ENCODE peak calls at places on chromosomes 5 and 9, in eight cellular contexts. A, I, F, N, J, B, K and D are unnamed samples.

GRCh38 chr9:2138646-2139045 is 123.5 kb downstream of the SMARCA2 start:
- DNase-seq in A (no peak), I (no peak), F (no peak), N (no peak), J (no peak), B (no peak), K (no peak), D (no peak)

GRCh38 chr5:87061046-87061445 is 206.6 kb upstream of the RASA1 start:
- DNase-seq in A (no peak), I (no peak), F (no peak), N (no peak), J (no peak), B (peak), K (no peak), D (no peak)

GRCh38 chr9:76216161-76216649 is 178.0 kb downstream of the RFK start:
- DNase-seq in A (no peak), I (peak), F (no peak), N (no peak), J (no peak), B (peak), K (no peak), D (no peak)

GRCh38 chr5:158952951-158953350 is 146.8 kb downstream of the EBF1 start:
- DNase-seq in A (no peak), I (peak), F (no peak), N (no peak), J (no peak), B (no peak), K (peak), D (no peak)

GRCh38 chr5:35659556-35659955 is 41.9 kb downstream of the SPEF2 start:
- DNase-seq in A (no peak), I (no peak), F (no peak), N (no peak), J (no peak), B (no peak), K (no peak), D (no peak)

GRCh38 chr9:32881948-32882347 is 98.6 kb downstream of the TMEM215 start:
- DNase-seq in A (no peak), I (no peak), F (no peak), N (no peak), J (no peak), B (no peak), K (no peak), D (no peak)

GRCh38 chr5:127892467-127893207 is 189.4 kb downstream of the CCDC192 start:
- DNase-seq in A (no peak), I (no peak), F (peak), N (no peak), J (no peak), B (peak), K (no peak), D (no peak)

GRCh38 chr9:37215456-37216229 is 95.3 kb downstream of the ZCCHC7 start:
- DNase-seq in A (no peak), I (no peak), F (no peak), N (no peak), J (no peak), B (peak), K (no peak), D (no peak)

GRCh38 chr9:91949293-91949945 is 609 bp downstream of the ROR2 start:
- DNase-seq in A (no peak), I (no peak), F (no peak), N (no peak), J (no peak), B (no peak), K (no peak), D (peak)

GRCh38 chr5:74641778-74642542 is 1.4 kb upstream of the ENC1 start:
- DNase-seq in A (peak), I (peak), F (peak), N (peak), J (peak), B (peak), K (peak), D (no peak)

GRCh38 chr9:6927838-6928237 is 170.1 kb downstream of the KDM4C start:
- DNase-seq in A (no peak), I (no peak), F (no peak), N (no peak), J (no peak), B (no peak), K (no peak), D (no peak)

GRCh38 chr5:106637275-106637674 is 1033.5 kb downstream of the EFNA5 start:
- DNase-seq in A (no peak), I (no peak), F (no peak), N (no peak), J (no peak), B (no peak), K (no peak), D (no peak)

GRCh38 chr9:137451976-137452760 is 7.0 kb downstream of the NSMF start:
- DNase-seq in A (no peak), I (no peak), F (no peak), N (peak), J (peak), B (no peak), K (no peak), D (peak)

GRCh38 chr5:35819026-35819425 is 37.7 kb upstream of the IL7R start:
- DNase-seq in A (no peak), I (no peak), F (peak), N (no peak), J (no peak), B (no peak), K (no peak), D (no peak)

GRCh38 chr5:135977375-135977928 is 22.7 kb upstream of the LECT2 start:
- DNase-seq in A (peak), I (no peak), F (no peak), N (peak), J (peak), B (peak), K (peak), D (peak)

GRCh38 chr5:81016116-81016515 is 56.0 kb downstream of the RASGRF2 start:
- DNase-seq in A (no peak), I (no peak), F (no peak), N (no peak), J (no peak), B (no peak), K (no peak), D (no peak)

GRCh38 chr5:132265336-132266030 is 8.0 kb downstream of the PDLIM4 start:
- DNase-seq in A (peak), I (peak), F (peak), N (no peak), J (peak), B (peak), K (no peak), D (peak)

GRCh38 chr9:131654857-131655577 is 84.9 kb downstream of the RAPGEF1 start:
- DNase-seq in A (no peak), I (no peak), F (peak), N (no peak), J (no peak), B (no peak), K (no peak), D (no peak)

GRCh38 chr9:116639251-116639741 is 47.8 kb upstream of the TRIM32 start:
- DNase-seq in A (no peak), I (peak), F (no peak), N (no peak), J (no peak), B (peak), K (no peak), D (no peak)

GRCh38 chr9:34374905-34375552 is 1.7 kb downstream of the MYORG start:
- DNase-seq in A (no peak), I (no peak), F (peak), N (no peak), J (no peak), B (no peak), K (no peak), D (no peak)

GRCh38 chr5:74576941-74577456 is 63.5 kb downstream of the ENC1 start:
- DNase-seq in A (no peak), I (peak), F (no peak), N (no peak), J (no peak), B (peak), K (no peak), D (no peak)

GRCh38 chr5:78753093-78753531 is 104.5 kb upstream of the LHFPL2 start:
- DNase-seq in A (no peak), I (peak), F (no peak), N (no peak), J (no peak), B (peak), K (no peak), D (no peak)

GRCh38 chr5:131109540-131110255 is 55.4 kb downstream of the HINT1 start:
- DNase-seq in A (no peak), I (peak), F (peak), N (no peak), J (no peak), B (peak), K (peak), D (no peak)

GRCh38 chr5:50958852-50959457 is 292.5 kb downstream of the PARP8 start:
- DNase-seq in A (no peak), I (no peak), F (peak), N (no peak), J (no peak), B (peak), K (peak), D (no peak)

GRCh38 chr5:74415695-74416102 is 224.8 kb downstream of the ENC1 start:
- DNase-seq in A (no peak), I (no peak), F (peak), N (no peak), J (no peak), B (no peak), K (no peak), D (no peak)

GRCh38 chr5:162768962-162769464 is 668.4 kb upstream of the CCNG1 start:
- DNase-seq in A (no peak), I (no peak), F (no peak), N (no peak), J (no peak), B (no peak), K (no peak), D (no peak)

GRCh38 chr9:111366978-111367377 is 37.0 kb upstream of the OR2K2 start:
- DNase-seq in A (no peak), I (no peak), F (no peak), N (no peak), J (no peak), B (no peak), K (no peak), D (no peak)

GRCh38 chr9:3528466-3528865 is 2.7 kb upstream of the RFX3 start:
- DNase-seq in A (no peak), I (no peak), F (no peak), N (no peak), J (no peak), B (no peak), K (no peak), D (no peak)

GRCh38 chr9:4638968-4639367 is 23.1 kb upstream of the PLPP6 start:
- DNase-seq in A (no peak), I (no peak), F (no peak), N (no peak), J (no peak), B (no peak), K (no peak), D (no peak)

GRCh38 chr5:91556-92263 is at the start of gene PLEKHG4B:
- DNase-seq in A (no peak), I (no peak), F (no peak), N (no peak), J (no peak), B (no peak), K (no peak), D (peak)

GRCh38 chr5:76689321-76690026 is 26.5 kb upstream of the F2R start:
- DNase-seq in A (no peak), I (peak), F (no peak), N (no peak), J (no peak), B (peak), K (no peak), D (no peak)

GRCh38 chr5:41871866-41872265 is 1.6 kb upstream of the OXCT1 start:
- DNase-seq in A (no peak), I (peak), F (no peak), N (no peak), J (no peak), B (peak), K (no peak), D (no peak)

DNA sequence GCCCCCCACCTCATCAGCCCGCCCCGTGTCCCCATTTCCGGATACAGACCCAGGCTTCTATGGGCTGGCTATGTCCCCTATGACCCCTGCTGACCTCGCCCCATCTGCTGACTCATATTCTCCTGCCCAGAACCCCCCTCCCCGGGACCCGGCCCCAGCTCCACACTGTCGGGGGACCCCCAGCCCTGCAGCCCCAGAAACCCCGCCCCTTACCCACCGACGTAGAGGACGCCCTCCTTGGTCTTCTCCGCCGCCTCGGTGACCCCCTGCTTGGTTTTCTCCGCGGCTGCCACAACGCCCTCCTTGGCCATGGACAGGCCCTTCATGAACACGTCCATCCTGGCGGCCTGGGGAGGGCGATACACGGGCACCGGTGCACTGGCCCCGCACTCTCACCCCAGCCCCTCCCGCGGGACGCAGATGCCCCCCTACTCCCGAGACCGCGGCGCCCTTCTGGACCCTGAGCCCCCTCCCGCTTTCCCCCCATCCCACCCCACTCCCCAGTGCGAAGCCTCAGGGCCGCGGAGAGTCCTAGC is 949 bp downstream of the SNCB start:
- DNase-seq in A (no peak), I (no peak), F (no peak), N (no peak), J (no peak), B (no peak), K (no peak), D (peak)
- H3K4me3 ChIP-seq in A (no peak), I (no peak), F (no peak), N (no peak), J (peak), B (no peak), K (no peak), D (no peak)

DNA sequence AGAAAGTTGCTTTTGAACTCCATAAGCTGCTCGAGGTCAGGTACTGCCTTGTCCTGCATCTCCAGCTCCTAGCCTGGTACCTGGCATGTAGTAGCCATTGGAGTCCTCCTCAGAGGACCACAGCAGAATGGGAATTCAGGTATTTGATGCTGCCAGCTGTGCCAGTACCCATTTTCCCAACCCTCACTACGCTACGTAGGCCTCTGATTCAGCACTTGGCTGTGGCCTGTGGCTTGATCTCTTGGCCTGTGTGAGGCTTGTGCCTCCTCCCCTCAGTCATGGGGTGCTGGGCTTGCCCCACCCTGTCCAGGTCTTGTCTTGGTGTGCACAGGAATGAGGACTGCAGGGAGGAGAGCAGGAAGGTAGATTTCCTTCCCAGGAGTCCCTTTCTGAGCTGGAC is 11.8 kb downstream of the OTULIN start:
- DNase-seq in A (no peak), I (no peak), F (no peak), N (no peak), J (no peak), B (peak), K (no peak), D (no peak)
- H3K4me3 ChIP-seq in A (no peak), I (no peak), F (no peak), N (no peak), J (peak), B (no peak), K (peak), D (no peak)

GRCh38 chr9:14314929-14315753 is 1.2 kb upstream of the NFIB start:
- DNase-seq in A (peak), I (peak), F (peak), N (peak), J (peak), B (peak), K (peak), D (peak)

GRCh38 chr9:14314424-14314928 is 535 bp upstream of the NFIB start:
- DNase-seq in A (peak), I (peak), F (peak), N (peak), J (peak), B (peak), K (peak), D (peak)

GRCh38 chr9:14312721-14313377 is 1.1 kb downstream of the NFIB start:
- DNase-seq in A (no peak), I (no peak), F (no peak), N (peak), J (peak), B (peak), K (no peak), D (peak)

GRCh38 chr9:14313378-14313940 is 482 bp downstream of the NFIB start:
- DNase-seq in A (no peak), I (peak), F (no peak), N (peak), J (no peak), B (peak), K (no peak), D (peak)

GRCh38 chr9:14313951-14314423 is at the start of gene NFIB:
- DNase-seq in A (no peak), I (peak), F (peak), N (peak), J (peak), B (peak), K (no peak), D (peak)
- H3K4me3 ChIP-seq in A (peak), I (peak), F (peak), N (peak), J (peak), B (peak), K (peak), D (peak)

DNA sequence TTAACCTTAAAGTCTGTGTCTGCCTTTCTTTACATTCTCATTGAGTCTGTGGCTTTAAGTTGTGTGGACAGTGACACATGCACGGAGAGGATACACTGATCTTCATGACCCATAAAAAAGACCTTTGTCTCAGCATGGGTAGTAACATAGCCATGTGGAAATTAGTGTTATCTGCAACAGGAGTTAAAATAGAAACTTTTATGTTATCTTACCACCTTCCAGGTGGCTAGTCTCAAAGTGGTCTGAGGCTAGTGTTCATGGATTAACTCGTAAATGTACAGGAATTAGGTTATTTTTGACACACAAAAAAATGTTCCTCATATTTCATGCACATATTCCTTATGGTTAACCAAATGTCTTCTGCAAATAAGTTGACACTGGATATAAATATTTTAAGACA is 607.0 kb downstream of the ISL1 start:
- DNase-seq in A (no peak), I (no peak), F (no peak), N (no peak), J (no peak), B (no peak), K (no peak), D (no peak)
- H3K4me3 ChIP-seq in A (no peak), I (no peak), F (no peak), N (no peak), J (no peak), B (no peak), K (no peak), D (no peak)